ENCODE peak calls at places on chromosomes 1 and 21, in seven cellular contexts. One of them, this sample, is unnamed.

GRCh38 chr1:221991221-221991620 is 249.3 kb upstream of the DUSP10 start:
- DNase-seq in ovary: no peak
- DNase-seq in prostate gland: no peak
- DNase-seq in heart left ventricle: no peak
- DNase-seq in stomach: no peak
- DNase-seq in lower leg skin: no peak
- DNase-seq in Peyer's patch: no peak
- DNase-seq in this sample: no peak

GRCh38 chr1:95018602-95019369 is 54.0 kb downstream of the ALG14 start:
- DNase-seq in ovary: no peak
- DNase-seq in prostate gland: no peak
- DNase-seq in heart left ventricle: no peak
- DNase-seq in stomach: no peak
- DNase-seq in lower leg skin: no peak
- DNase-seq in Peyer's patch: no peak
- DNase-seq in this sample: peak; percentile 20

GRCh38 chr1:45205910-45206721 is at the start of gene ZSWIM5:
- DNase-seq in ovary: peak; percentile 81
- DNase-seq in prostate gland: peak; percentile 63
- DNase-seq in heart left ventricle: peak; percentile 61
- DNase-seq in stomach: peak; percentile 77
- DNase-seq in lower leg skin: no peak
- DNase-seq in Peyer's patch: peak; percentile 84
- DNase-seq in this sample: peak; percentile 66

GRCh38 chr1:15426492-15427279 is 11.6 kb upstream of the CTRC start:
- DNase-seq in ovary: peak; percentile 72
- DNase-seq in prostate gland: peak; percentile 58
- DNase-seq in heart left ventricle: no peak
- DNase-seq in stomach: no peak
- DNase-seq in lower leg skin: no peak
- DNase-seq in Peyer's patch: peak; percentile 83
- DNase-seq in this sample: no peak

GRCh38 chr1:117271959-117272358 is 61.2 kb upstream of the VTCN1 start:
- DNase-seq in ovary: no peak
- DNase-seq in prostate gland: no peak
- DNase-seq in heart left ventricle: no peak
- DNase-seq in stomach: no peak
- DNase-seq in lower leg skin: no peak
- DNase-seq in Peyer's patch: no peak
- DNase-seq in this sample: no peak

GRCh38 chr1:28329395-28330153 is 734 bp downstream of the MED18 start:
- DNase-seq in ovary: peak; percentile 27
- DNase-seq in prostate gland: no peak
- DNase-seq in heart left ventricle: no peak
- DNase-seq in stomach: peak; percentile 32
- DNase-seq in lower leg skin: no peak
- DNase-seq in Peyer's patch: peak; percentile 62
- DNase-seq in this sample: no peak

GRCh38 chr1:23838401-23838866 is 13.2 kb upstream of the HMGCL start:
- DNase-seq in ovary: peak; percentile 66
- DNase-seq in prostate gland: peak; percentile 63
- DNase-seq in heart left ventricle: peak; percentile 48
- DNase-seq in stomach: peak; percentile 78
- DNase-seq in lower leg skin: peak; percentile 40
- DNase-seq in Peyer's patch: peak; percentile 86
- DNase-seq in this sample: peak; percentile 33

GRCh38 chr1:179251675-179252074 is 22.2 kb upstream of the ABL2 start:
- DNase-seq in ovary: no peak
- DNase-seq in prostate gland: peak; percentile 8
- DNase-seq in heart left ventricle: no peak
- DNase-seq in stomach: no peak
- DNase-seq in lower leg skin: no peak
- DNase-seq in Peyer's patch: no peak
- DNase-seq in this sample: peak; percentile 19

GRCh38 chr1:89147707-89148106 is 21.8 kb upstream of the GBP2 start:
- DNase-seq in ovary: no peak
- DNase-seq in prostate gland: no peak
- DNase-seq in heart left ventricle: no peak
- DNase-seq in stomach: no peak
- DNase-seq in lower leg skin: no peak
- DNase-seq in Peyer's patch: no peak
- DNase-seq in this sample: no peak

GRCh38 chr1:58763214-58763613 is 20.6 kb downstream of the JUN start:
- DNase-seq in ovary: no peak
- DNase-seq in prostate gland: no peak
- DNase-seq in heart left ventricle: no peak
- DNase-seq in stomach: no peak
- DNase-seq in lower leg skin: no peak
- DNase-seq in Peyer's patch: no peak
- DNase-seq in this sample: no peak

GRCh38 chr1:207335695-207336363 is 14.4 kb downstream of the CD55 start:
- DNase-seq in ovary: no peak
- DNase-seq in prostate gland: no peak
- DNase-seq in heart left ventricle: no peak
- DNase-seq in stomach: no peak
- DNase-seq in lower leg skin: peak; percentile 55
- DNase-seq in Peyer's patch: peak; percentile 54
- DNase-seq in this sample: no peak

GRCh38 chr1:185973645-185974044 is 239.5 kb downstream of the HMCN1 start:
- DNase-seq in ovary: no peak
- DNase-seq in prostate gland: no peak
- DNase-seq in heart left ventricle: no peak
- DNase-seq in stomach: no peak
- DNase-seq in lower leg skin: no peak
- DNase-seq in Peyer's patch: no peak
- DNase-seq in this sample: no peak

GRCh38 chr1:3777078-3777547 is 4.6 kb downstream of the SMIM1 start:
- DNase-seq in ovary: no peak
- DNase-seq in prostate gland: no peak
- DNase-seq in heart left ventricle: no peak
- DNase-seq in stomach: no peak
- DNase-seq in lower leg skin: no peak
- DNase-seq in Peyer's patch: no peak
- DNase-seq in this sample: no peak

GRCh38 chr1:193438312-193438711 is 251.9 kb upstream of the B3GALT2 start:
- DNase-seq in ovary: no peak
- DNase-seq in prostate gland: no peak
- DNase-seq in heart left ventricle: no peak
- DNase-seq in stomach: no peak
- DNase-seq in lower leg skin: no peak
- DNase-seq in Peyer's patch: no peak
- DNase-seq in this sample: no peak

GRCh38 chr1:204987689-204988088 is 55.3 kb upstream of the CNTN2 start:
- DNase-seq in ovary: no peak
- DNase-seq in prostate gland: no peak
- DNase-seq in heart left ventricle: no peak
- DNase-seq in stomach: no peak
- DNase-seq in lower leg skin: no peak
- DNase-seq in Peyer's patch: no peak
- DNase-seq in this sample: no peak

GRCh38 chr1:2977886-2978611 is 43.2 kb upstream of the ACTRT2 start:
- DNase-seq in ovary: no peak
- DNase-seq in prostate gland: no peak
- DNase-seq in heart left ventricle: peak; percentile 1
- DNase-seq in stomach: peak; percentile 20
- DNase-seq in lower leg skin: no peak
- DNase-seq in Peyer's patch: peak; percentile 19
- DNase-seq in this sample: no peak

GRCh38 chr1:241356187-241356518 is 852 bp downstream of the RGS7 start:
- DNase-seq in ovary: no peak
- DNase-seq in prostate gland: no peak
- DNase-seq in heart left ventricle: no peak
- DNase-seq in stomach: no peak
- DNase-seq in lower leg skin: no peak
- DNase-seq in Peyer's patch: no peak
- DNase-seq in this sample: no peak

GRCh38 chr1:59415876-59416275 is 119.0 kb downstream of the FGGY start:
- DNase-seq in ovary: no peak
- DNase-seq in prostate gland: no peak
- DNase-seq in heart left ventricle: no peak
- DNase-seq in stomach: no peak
- DNase-seq in lower leg skin: no peak
- DNase-seq in Peyer's patch: no peak
- DNase-seq in this sample: no peak

GRCh38 chr21:46028547-46029200 is 47.1 kb downstream of the COL6A1 start:
- DNase-seq in ovary: no peak
- DNase-seq in prostate gland: no peak
- DNase-seq in heart left ventricle: no peak
- DNase-seq in stomach: no peak
- DNase-seq in lower leg skin: no peak
- DNase-seq in Peyer's patch: no peak
- DNase-seq in this sample: no peak

GRCh38 chr1:109803901-109804331 is 40.2 kb upstream of the EPS8L3 start:
- DNase-seq in ovary: no peak
- DNase-seq in prostate gland: no peak
- DNase-seq in heart left ventricle: no peak
- DNase-seq in stomach: peak; percentile 17
- DNase-seq in lower leg skin: no peak
- DNase-seq in Peyer's patch: peak; percentile 39
- DNase-seq in this sample: no peak

GRCh38 chr1:192573499-192573898 is 2.1 kb upstream of the RGS1 start:
- DNase-seq in ovary: no peak
- DNase-seq in prostate gland: no peak
- DNase-seq in heart left ventricle: no peak
- DNase-seq in stomach: no peak
- DNase-seq in lower leg skin: no peak
- DNase-seq in Peyer's patch: no peak
- DNase-seq in this sample: no peak

DNA sequence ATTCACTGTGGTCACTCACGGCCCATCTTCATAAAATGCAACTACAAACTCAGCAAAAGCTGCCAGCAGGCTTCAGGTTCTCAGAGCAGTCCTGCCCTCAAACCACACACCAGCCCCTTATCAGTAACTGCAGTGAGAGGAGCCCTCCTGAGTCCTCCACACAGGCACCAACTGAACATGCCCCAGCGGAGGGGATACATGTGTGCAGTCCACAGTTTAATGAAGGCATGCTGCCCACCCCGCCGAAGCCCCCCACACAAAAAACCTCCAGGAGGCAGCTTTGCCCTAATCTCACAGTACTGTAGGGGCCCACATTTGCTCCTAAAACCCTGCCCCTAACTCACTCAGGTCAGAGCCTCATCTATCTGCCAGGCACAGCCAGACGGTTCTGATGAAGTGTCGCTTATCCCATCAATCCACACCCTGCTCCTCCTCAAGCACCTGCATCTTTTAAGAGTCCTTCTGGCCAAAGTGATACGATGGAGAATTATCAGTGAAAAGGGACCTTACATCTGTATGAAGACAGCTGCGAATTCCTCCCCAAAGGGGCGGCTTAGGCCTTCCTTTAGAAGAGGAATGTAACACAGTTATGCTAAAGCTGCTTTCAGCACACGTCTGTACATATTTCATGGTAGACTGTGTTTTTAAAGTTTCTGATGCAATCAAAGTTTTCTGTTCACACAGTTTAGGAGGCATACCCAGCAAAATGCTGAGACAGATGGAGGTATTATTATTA is 3.5 kb downstream of the ABCB10 start:
- DNase-seq in ovary: no peak
- DNase-seq in prostate gland: no peak
- DNase-seq in heart left ventricle: no peak
- DNase-seq in stomach: no peak
- DNase-seq in lower leg skin: no peak
- DNase-seq in Peyer's patch: no peak
- DNase-seq in this sample: no peak
- TF ChIP-seq POLR2A in ovary: no peak
- TF ChIP-seq POLR2A in prostate gland: no peak
- TF ChIP-seq POLR2A in heart left ventricle: no peak
- TF ChIP-seq POLR2A in stomach: no peak
- TF ChIP-seq POLR2A in lower leg skin: no peak
- TF ChIP-seq POLR2A in Peyer's patch: no peak
- TF ChIP-seq POLR2A in this sample: no peak

DNA sequence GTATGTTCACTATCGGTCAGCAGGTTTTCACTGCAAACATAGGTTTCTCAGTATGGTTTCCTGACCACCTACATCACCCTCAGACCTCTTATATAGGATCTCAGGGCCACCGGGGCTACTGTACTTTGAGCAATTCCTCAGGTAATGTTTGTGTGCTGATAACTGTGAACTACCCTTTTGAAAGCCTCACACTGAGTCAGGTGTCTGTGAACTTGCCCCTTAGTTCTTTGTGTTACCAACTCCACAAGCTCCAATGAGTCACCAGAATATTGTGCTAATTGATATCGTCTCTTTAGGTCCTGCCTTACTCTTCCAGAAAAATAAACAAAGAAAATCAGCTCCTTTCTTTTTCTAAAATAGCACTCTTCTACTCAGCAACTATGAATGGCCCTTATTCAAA is 87.9 kb upstream of the WARS2 start:
- DNase-seq in ovary: no peak
- DNase-seq in prostate gland: no peak
- DNase-seq in heart left ventricle: no peak
- DNase-seq in stomach: no peak
- DNase-seq in lower leg skin: no peak
- DNase-seq in Peyer's patch: no peak
- DNase-seq in this sample: no peak
- TF ChIP-seq POLR2A in ovary: no peak
- TF ChIP-seq POLR2A in prostate gland: no peak
- TF ChIP-seq POLR2A in heart left ventricle: no peak
- TF ChIP-seq POLR2A in stomach: no peak
- TF ChIP-seq POLR2A in lower leg skin: no peak
- TF ChIP-seq POLR2A in Peyer's patch: no peak
- TF ChIP-seq POLR2A in this sample: no peak

GRCh38 chr1:150006881-150007401 is 3.6 kb downstream of the OTUD7B start:
- DNase-seq in ovary: no peak
- DNase-seq in prostate gland: no peak
- DNase-seq in heart left ventricle: no peak
- DNase-seq in stomach: no peak
- DNase-seq in lower leg skin: no peak
- DNase-seq in Peyer's patch: no peak
- DNase-seq in this sample: no peak
- TF ChIP-seq POLR2A in ovary: no peak
- TF ChIP-seq POLR2A in prostate gland: no peak
- TF ChIP-seq POLR2A in heart left ventricle: no peak
- TF ChIP-seq POLR2A in stomach: no peak
- TF ChIP-seq POLR2A in lower leg skin: no peak
- TF ChIP-seq POLR2A in Peyer's patch: no peak
- TF ChIP-seq POLR2A in this sample: no peak

GRCh38 chr21:38818336-38818723 is 12.6 kb downstream of the ETS2 start:
- DNase-seq in ovary: no peak
- DNase-seq in prostate gland: no peak
- DNase-seq in heart left ventricle: no peak
- DNase-seq in stomach: no peak
- DNase-seq in lower leg skin: no peak
- DNase-seq in Peyer's patch: no peak
- DNase-seq in this sample: no peak

GRCh38 chr21:38815060-38815405 is 9.3 kb downstream of the ETS2 start:
- DNase-seq in ovary: no peak
- DNase-seq in prostate gland: no peak
- DNase-seq in heart left ventricle: no peak
- DNase-seq in stomach: no peak
- DNase-seq in lower leg skin: no peak
- DNase-seq in Peyer's patch: no peak
- DNase-seq in this sample: peak; percentile 50

GRCh38 chr21:38814126-38815059 is 8.7 kb downstream of the ETS2 start:
- DNase-seq in ovary: no peak
- DNase-seq in prostate gland: no peak
- DNase-seq in heart left ventricle: no peak
- DNase-seq in stomach: no peak
- DNase-seq in lower leg skin: no peak
- DNase-seq in Peyer's patch: peak; percentile 76
- DNase-seq in this sample: no peak

GRCh38 chr21:38817371-38818335 is 11.9 kb downstream of the ETS2 start:
- DNase-seq in ovary: no peak
- DNase-seq in prostate gland: no peak
- DNase-seq in heart left ventricle: no peak
- DNase-seq in stomach: no peak
- DNase-seq in lower leg skin: no peak
- DNase-seq in Peyer's patch: peak; percentile 75
- DNase-seq in this sample: peak; percentile 58

GRCh38 chr21:38816400-38816973 is 10.8 kb downstream of the ETS2 start:
- DNase-seq in ovary: no peak
- DNase-seq in prostate gland: no peak
- DNase-seq in heart left ventricle: no peak
- DNase-seq in stomach: no peak
- DNase-seq in lower leg skin: no peak
- DNase-seq in Peyer's patch: no peak
- DNase-seq in this sample: no peak
- TF ChIP-seq POLR2A in ovary: no peak
- TF ChIP-seq POLR2A in prostate gland: no peak
- TF ChIP-seq POLR2A in heart left ventricle: no peak
- TF ChIP-seq POLR2A in stomach: no peak
- TF ChIP-seq POLR2A in lower leg skin: no peak
- TF ChIP-seq POLR2A in Peyer's patch: no peak
- TF ChIP-seq POLR2A in this sample: no peak